ENCODE peak calls at places on chromosome 20, in five cellular contexts. One of them, this sample, is unnamed.

GRCh38 chr20:11814276-11814675 is 103.4 kb upstream of the BTBD3 start:
- DNase-seq in IMR-90: peak
- DNase-seq in HepG2: no peak
- DNase-seq in H1: no peak
- DNase-seq in K562: no peak
- DNase-seq in this sample: no peak

GRCh38 chr20:6122873-6123649 is at the start of gene FERMT1:
- DNase-seq in IMR-90: peak
- DNase-seq in HepG2: peak
- DNase-seq in H1: peak
- DNase-seq in K562: no peak
- DNase-seq in this sample: peak

GRCh38 chr20:11012975-11013374 is 339.2 kb upstream of the JAG1 start:
- DNase-seq in IMR-90: peak
- DNase-seq in HepG2: no peak
- DNase-seq in H1: no peak
- DNase-seq in K562: no peak
- DNase-seq in this sample: no peak

GRCh38 chr20:37941332-37941731 is 38.4 kb downstream of the VSTM2L start:
- DNase-seq in IMR-90: no peak
- DNase-seq in HepG2: peak
- DNase-seq in H1: no peak
- DNase-seq in K562: peak
- DNase-seq in this sample: peak

GRCh38 chr20:53245581-53245980 is 273.4 kb downstream of the TSHZ2 start:
- DNase-seq in IMR-90: no peak
- DNase-seq in HepG2: no peak
- DNase-seq in H1: no peak
- DNase-seq in K562: no peak
- DNase-seq in this sample: no peak

GRCh38 chr20:7855545-7855944 is 84.7 kb downstream of the HAO1 start:
- DNase-seq in IMR-90: no peak
- DNase-seq in HepG2: no peak
- DNase-seq in H1: no peak
- DNase-seq in K562: no peak
- DNase-seq in this sample: no peak

GRCh38 chr20:48769111-48769879 is 58.5 kb downstream of the PREX1 start:
- DNase-seq in IMR-90: no peak
- DNase-seq in HepG2: no peak
- DNase-seq in H1: no peak
- DNase-seq in K562: peak
- DNase-seq in this sample: no peak

GRCh38 chr20:1809611-1810510 is 85.3 kb upstream of the SIRPA start:
- DNase-seq in IMR-90: peak
- DNase-seq in HepG2: no peak
- DNase-seq in H1: no peak
- DNase-seq in K562: no peak
- DNase-seq in this sample: peak

GRCh38 chr20:46512943-46513844 is at the start of gene ZNF334:
- DNase-seq in IMR-90: peak
- DNase-seq in HepG2: peak
- DNase-seq in H1: peak
- DNase-seq in K562: peak
- DNase-seq in this sample: no peak

GRCh38 chr20:58194176-58194796 is 34.2 kb downstream of the ANKRD60 start:
- DNase-seq in IMR-90: no peak
- DNase-seq in HepG2: no peak
- DNase-seq in H1: no peak
- DNase-seq in K562: peak
- DNase-seq in this sample: no peak

GRCh38 chr20:37348643-37349516 is 2.9 kb downstream of the SRC start:
- DNase-seq in IMR-90: no peak
- DNase-seq in HepG2: no peak
- DNase-seq in H1: no peak
- DNase-seq in K562: no peak
- DNase-seq in this sample: no peak

GRCh38 chr20:53845980-53846379 is 224.4 kb downstream of the BCAS1 start:
- DNase-seq in IMR-90: no peak
- DNase-seq in HepG2: no peak
- DNase-seq in H1: no peak
- DNase-seq in K562: no peak
- DNase-seq in this sample: no peak

GRCh38 chr20:53926428-53927028 is 143.9 kb downstream of the BCAS1 start:
- DNase-seq in IMR-90: peak
- DNase-seq in HepG2: peak
- DNase-seq in H1: no peak
- DNase-seq in K562: peak
- DNase-seq in this sample: peak

GRCh38 chr20:41032243-41032642 is 3.6 kb downstream of the TOP1 start:
- DNase-seq in IMR-90: peak
- DNase-seq in HepG2: no peak
- DNase-seq in H1: no peak
- DNase-seq in K562: peak
- DNase-seq in this sample: no peak

GRCh38 chr20:35627121-35627520 is 11.5 kb downstream of the SPAG4 start:
- DNase-seq in IMR-90: no peak
- DNase-seq in HepG2: no peak
- DNase-seq in H1: no peak
- DNase-seq in K562: no peak
- DNase-seq in this sample: no peak

GRCh38 chr20:49179368-49180277 is 8.5 kb downstream of the STAU1 start:
- DNase-seq in IMR-90: no peak
- DNase-seq in HepG2: peak
- DNase-seq in H1: no peak
- DNase-seq in K562: no peak
- DNase-seq in this sample: no peak

GRCh38 chr20:37526238-37526838 is 1.3 kb downstream of the BLCAP start:
- DNase-seq in IMR-90: peak
- DNase-seq in HepG2: peak
- DNase-seq in H1: no peak
- DNase-seq in K562: peak
- DNase-seq in this sample: no peak

GRCh38 chr20:32965581-32966373 is 38.5 kb downstream of the SUN5 start:
- DNase-seq in IMR-90: no peak
- DNase-seq in HepG2: no peak
- DNase-seq in H1: no peak
- DNase-seq in K562: no peak
- DNase-seq in this sample: no peak

GRCh38 chr20:6473197-6473596 is 294.3 kb upstream of the BMP2 start:
- DNase-seq in IMR-90: peak
- DNase-seq in HepG2: no peak
- DNase-seq in H1: no peak
- DNase-seq in K562: no peak
- DNase-seq in this sample: no peak

GRCh38 chr20:7470912-7471311 is 469.3 kb downstream of the HAO1 start:
- DNase-seq in IMR-90: no peak
- DNase-seq in HepG2: no peak
- DNase-seq in H1: no peak
- DNase-seq in K562: no peak
- DNase-seq in this sample: no peak

GRCh38 chr20:34928411-34928810 is 27.2 kb downstream of the GSS start:
- DNase-seq in IMR-90: no peak
- DNase-seq in HepG2: no peak
- DNase-seq in H1: no peak
- DNase-seq in K562: no peak
- DNase-seq in this sample: no peak

GRCh38 chr20:15138548-15139126 is 801.2 kb upstream of the FLRT3 start:
- DNase-seq in IMR-90: no peak
- DNase-seq in HepG2: no peak
- DNase-seq in H1: no peak
- DNase-seq in K562: no peak
- DNase-seq in this sample: no peak

GRCh38 chr20:6637160-6637579 is 130.3 kb upstream of the BMP2 start:
- DNase-seq in IMR-90: no peak
- DNase-seq in HepG2: no peak
- DNase-seq in H1: no peak
- DNase-seq in K562: no peak
- DNase-seq in this sample: no peak

GRCh38 chr20:47922280-47922675 is 137.0 kb upstream of the SULF2 start:
- DNase-seq in IMR-90: peak
- DNase-seq in HepG2: peak
- DNase-seq in H1: no peak
- DNase-seq in K562: no peak
- DNase-seq in this sample: peak

GRCh38 chr20:10492844-10493243 is 57.7 kb downstream of the SLX4IP start:
- DNase-seq in IMR-90: no peak
- DNase-seq in HepG2: no peak
- DNase-seq in H1: no peak
- DNase-seq in K562: no peak
- DNase-seq in this sample: peak

GRCh38 chr20:15289337-15289736 is 951.9 kb upstream of the FLRT3 start:
- DNase-seq in IMR-90: no peak
- DNase-seq in HepG2: no peak
- DNase-seq in H1: no peak
- DNase-seq in K562: no peak
- DNase-seq in this sample: no peak

GRCh38 chr20:13255356-13255755 is 34.3 kb downstream of the ISM1 start:
- DNase-seq in IMR-90: no peak
- DNase-seq in HepG2: no peak
- DNase-seq in H1: no peak
- DNase-seq in K562: no peak
- DNase-seq in this sample: no peak

GRCh38 chr20:34562643-34563042 is 4.1 kb downstream of the MAP1LC3A start:
- DNase-seq in IMR-90: peak
- DNase-seq in HepG2: peak
- DNase-seq in H1: no peak
- DNase-seq in K562: no peak
- DNase-seq in this sample: peak

DNA sequence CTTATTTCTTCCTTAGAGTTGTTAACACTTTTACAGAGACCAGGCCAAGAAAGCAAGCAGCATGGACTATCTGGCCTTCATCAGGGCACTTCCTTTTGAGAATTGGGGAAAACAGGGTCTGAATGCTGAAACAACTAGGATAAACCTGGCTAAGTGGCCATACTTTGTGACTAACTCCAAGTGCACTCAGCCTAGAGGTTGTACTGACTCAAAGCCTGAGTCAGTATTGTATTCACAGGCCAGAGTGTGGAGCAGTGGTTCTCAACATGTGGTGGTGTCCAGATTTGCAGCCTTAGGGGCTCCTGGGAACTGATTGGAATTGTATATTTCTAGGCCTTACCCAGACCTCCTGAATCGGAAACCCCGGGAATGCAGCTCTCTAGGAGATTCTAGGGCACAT is 20.1 kb downstream of the SEC23B start:
- DNase-seq in IMR-90: peak
- DNase-seq in HepG2: no peak
- DNase-seq in H1: no peak
- DNase-seq in K562: no peak
- DNase-seq in this sample: no peak
- TF ChIP-seq MAFK in IMR-90: no peak
- TF ChIP-seq MAFK in HepG2: no peak
- TF ChIP-seq MAFK in H1: no peak
- TF ChIP-seq MAFK in K562: no peak
- TF ChIP-seq MAFK in this sample: no peak

GRCh38 chr20:22503577-22503976 is 80.8 kb downstream of the FOXA2 start:
- DNase-seq in IMR-90: no peak
- DNase-seq in HepG2: no peak
- DNase-seq in H1: no peak
- DNase-seq in K562: no peak
- DNase-seq in this sample: no peak

GRCh38 chr20:22501566-22502344 is 82.6 kb downstream of the FOXA2 start:
- DNase-seq in IMR-90: no peak
- DNase-seq in HepG2: no peak
- DNase-seq in H1: no peak
- DNase-seq in K562: no peak
- DNase-seq in this sample: no peak

GRCh38 chr20:22501034-22501433 is 83.3 kb downstream of the FOXA2 start:
- DNase-seq in IMR-90: no peak
- DNase-seq in HepG2: no peak
- DNase-seq in H1: no peak
- DNase-seq in K562: no peak
- DNase-seq in this sample: no peak

GRCh38 chr20:22504829-22505377 is 79.5 kb downstream of the FOXA2 start:
- DNase-seq in IMR-90: no peak
- DNase-seq in HepG2: no peak
- DNase-seq in H1: no peak
- DNase-seq in K562: no peak
- DNase-seq in this sample: no peak

DNA sequence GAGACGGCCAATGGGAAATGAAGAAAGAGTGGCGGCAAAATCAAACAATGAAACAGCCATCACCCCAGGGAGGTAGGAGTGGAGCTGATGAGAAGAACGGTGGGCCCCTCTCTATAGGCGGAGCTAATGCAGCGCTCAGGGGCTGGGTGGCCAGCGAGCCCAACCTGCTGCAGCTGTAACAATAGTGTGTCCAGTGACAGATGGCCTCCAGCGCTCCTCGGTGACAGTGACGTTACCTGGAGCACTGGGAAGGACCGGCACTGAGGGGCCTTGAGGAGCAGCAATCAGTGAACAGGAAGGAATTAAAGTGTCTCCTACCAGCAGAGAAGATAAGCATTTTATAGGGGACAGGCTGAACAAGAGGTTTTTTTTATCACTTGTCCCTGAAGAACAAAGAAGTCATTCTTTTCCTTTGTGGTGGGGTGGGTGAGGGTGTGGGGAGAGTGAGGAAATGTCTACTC is 81.6 kb downstream of the FOXA2 start:
- DNase-seq in IMR-90: no peak
- DNase-seq in HepG2: peak
- DNase-seq in H1: no peak
- DNase-seq in K562: no peak
- DNase-seq in this sample: no peak
- TF ChIP-seq MAFK in IMR-90: no peak
- TF ChIP-seq MAFK in HepG2: no peak
- TF ChIP-seq MAFK in H1: no peak
- TF ChIP-seq MAFK in K562: no peak
- TF ChIP-seq MAFK in this sample: no peak

GRCh38 chr20:31751126-31751525 is 12.0 kb downstream of the TPX2 start:
- DNase-seq in IMR-90: peak
- DNase-seq in HepG2: no peak
- DNase-seq in H1: no peak
- DNase-seq in K562: no peak
- DNase-seq in this sample: no peak
- TF ChIP-seq MAFK in IMR-90: no peak
- TF ChIP-seq MAFK in HepG2: no peak
- TF ChIP-seq MAFK in H1: no peak
- TF ChIP-seq MAFK in K562: no peak
- TF ChIP-seq MAFK in this sample: no peak

GRCh38 chr20:4412216-4412615 is 309.5 kb upstream of the PRND start:
- DNase-seq in IMR-90: no peak
- DNase-seq in HepG2: no peak
- DNase-seq in H1: no peak
- DNase-seq in K562: no peak
- DNase-seq in this sample: no peak

GRCh38 chr20:4401601-4402000 is 320.1 kb upstream of the PRND start:
- DNase-seq in IMR-90: peak
- DNase-seq in HepG2: no peak
- DNase-seq in H1: no peak
- DNase-seq in K562: no peak
- DNase-seq in this sample: no peak

DNA sequence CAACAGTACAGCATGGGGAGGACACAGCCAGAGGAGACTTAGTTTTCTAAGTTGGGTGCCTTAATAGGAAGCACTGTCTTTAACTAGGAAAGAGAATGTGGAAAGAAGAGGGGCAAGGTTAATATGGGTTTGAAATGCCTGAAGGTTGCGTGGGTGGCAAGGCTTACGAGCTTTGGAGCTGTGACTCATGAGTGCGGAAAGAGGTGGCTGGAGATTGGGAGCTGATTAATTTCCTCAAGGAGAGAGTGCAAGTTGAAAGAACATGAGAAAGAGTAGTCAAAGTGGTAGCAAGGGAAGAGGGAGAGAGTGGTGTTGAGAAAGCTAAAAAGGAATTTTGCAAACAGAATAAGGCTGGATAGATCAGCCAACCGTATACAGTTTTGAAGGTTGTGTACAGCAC is 315.1 kb upstream of the PRND start:
- DNase-seq in IMR-90: peak
- DNase-seq in HepG2: no peak
- DNase-seq in H1: no peak
- DNase-seq in K562: peak
- DNase-seq in this sample: no peak
- TF ChIP-seq MAFK in IMR-90: no peak
- TF ChIP-seq MAFK in HepG2: no peak
- TF ChIP-seq MAFK in H1: no peak
- TF ChIP-seq MAFK in K562: no peak
- TF ChIP-seq MAFK in this sample: no peak